ENCODE peak calls at places on chromosomes 2 and 18, in four cellular contexts. A, X, O and G are unnamed samples.

GRCh38 chr2:42008241-42008911 is 39.4 kb upstream of the PKDCC start:
- DNase-seq in A (no peak), X (no peak), O (no peak), G (no peak)

GRCh38 chr2:106886916-106887758 is 1.2 kb upstream of the ST6GAL2 start:
- DNase-seq in A (peak; percentile 33), X (peak; percentile 26), O (peak; percentile 44), G (peak; percentile 35)

GRCh38 chr2:242012956-242013764 is 143.6 kb downstream of the RTP5 start:
- DNase-seq in A (no peak), X (no peak), O (no peak), G (no peak)

GRCh38 chr2:15863494-15864175 is 76.7 kb upstream of the MYCN start:
- DNase-seq in A (no peak), X (no peak), O (no peak), G (no peak)

GRCh38 chr2:216773072-216773471 is 77.7 kb upstream of the IGFBP5 start:
- DNase-seq in A (no peak), X (no peak), O (no peak), G (no peak)

GRCh38 chr2:215391531-215391930 is 44.3 kb downstream of the FN1 start:
- DNase-seq in A (no peak), X (no peak), O (no peak), G (no peak)

GRCh38 chr2:28250006-28250405 is 142.7 kb upstream of the FOSL2 start:
- DNase-seq in A (no peak), X (peak; percentile 72), O (peak; percentile 74), G (no peak)

GRCh38 chr2:133957724-133958123 is 296.1 kb upstream of the MGAT5 start:
- DNase-seq in A (no peak), X (no peak), O (no peak), G (no peak)

GRCh38 chr2:234178309-234179030 is 128.0 kb downstream of the SPP2 start:
- DNase-seq in A (no peak), X (peak; percentile 52), O (no peak), G (no peak)

GRCh38 chr2:105076121-105076520 is 38.3 kb downstream of the MRPS9 start:
- DNase-seq in A (no peak), X (no peak), O (no peak), G (no peak)

GRCh38 chr2:98216611-98217010 is 129.6 kb downstream of the VWA3B start:
- DNase-seq in A (no peak), X (no peak), O (no peak), G (no peak)

GRCh38 chr2:70094978-70095832 is 7.9 kb downstream of the PCBP1 start:
- DNase-seq in A (peak; percentile 73), X (peak; percentile 46), O (no peak), G (peak; percentile 90)

GRCh38 chr2:219541611-219542180 is 1.9 kb downstream of the CHPF start:
- DNase-seq in A (peak; percentile 81), X (peak; percentile 69), O (peak; percentile 70), G (no peak)

GRCh38 chr2:172826522-172826921 is 90.9 kb downstream of the RAPGEF4 start:
- DNase-seq in A (no peak), X (no peak), O (no peak), G (no peak)

GRCh38 chr2:8352300-8352699 is 329.6 kb upstream of the ID2 start:
- DNase-seq in A (no peak), X (no peak), O (no peak), G (no peak)

GRCh38 chr2:182228073-182228473 is 198.8 kb downstream of the PDE1A start:
- DNase-seq in A (no peak), X (no peak), O (no peak), G (no peak)

GRCh38 chr18:58768293-58768974 is 96.2 kb upstream of the ZNF532 start:
- DNase-seq in A (peak; percentile 87), X (peak; percentile 62), O (peak; percentile 32), G (peak; percentile 66)

GRCh38 chr2:240431663-240432424 is 3.6 kb upstream of the GPC1 start:
- DNase-seq in A (no peak), X (no peak), O (no peak), G (no peak)

GRCh38 chr2:12202702-12203101 is 456.3 kb downstream of the LPIN1 start:
- DNase-seq in A (no peak), X (peak; percentile 52), O (no peak), G (no peak)

GRCh38 chr2:178193496-178193822 is 853 bp upstream of the OSBPL6 start:
- DNase-seq in A (no peak), X (no peak), O (no peak), G (no peak)